ENCODE peak calls at places on chromosomes 1 and 21, in four cellular contexts. P is CD4-positive, CD25-positive, alpha-beta regulatory T cell; Q is cardiac muscle cell; B is colonic mucosa. U is an unnamed sample. For H3K36me3 and H3K4me1, the result is how much of the 10 kb centered on the place peaks cover.

GRCh38 chr1:201883786-201884185 is 4.9 kb upstream of the SHISA4 start:
- DNase-seq in Q (no peak), P (no peak), B (no peak), U (no peak)

GRCh38 chr1:44733365-44733764 is 2.4 kb upstream of the RNU5D-1 start:
- DNase-seq in P (no peak), B (no peak), Q (no peak), U (no peak)

GRCh38 chr1:206834711-206835110 is 30.7 kb upstream of the IL20 start:
- DNase-seq in B (no peak), Q (no peak), P (no peak), U (no peak)

GRCh38 chr1:109687641-109688499 is at the start of gene GSTM1:
- DNase-seq in Q (peak), P (peak), B (no peak), U (no peak)

GRCh38 chr1:32464716-32465540 is at the start of gene ZBTB8B:
- DNase-seq in Q (peak), P (no peak), B (peak), U (peak)

GRCh38 chr1:192609110-192610079 is 26.6 kb upstream of the RGS13 start:
- DNase-seq in P (peak), B (peak), Q (no peak), U (no peak)

GRCh38 chr1:213260322-213261075 is 209.5 kb downstream of the RPS6KC1 start:
- DNase-seq in B (no peak), P (no peak), Q (no peak), U (no peak)

GRCh38 chr1:234533034-234533571 is 54.1 kb upstream of the TARBP1 start:
- DNase-seq in P (no peak), Q (no peak), B (peak), U (no peak)

GRCh38 chr1:48750089-48750488 is 26.6 kb downstream of the BEND5 start:
- DNase-seq in Q (no peak), P (no peak), B (no peak), U (no peak)

GRCh38 chr21:33691945-33692594 is 49.8 kb downstream of the ITSN1 start:
- DNase-seq in P (no peak), B (no peak), Q (no peak), U (no peak)

GRCh38 chr1:10897981-10898728 is 101.7 kb upstream of the CASZ1 start:
- DNase-seq in P (no peak), Q (peak), B (no peak), U (no peak)

GRCh38 chr1:95252422-95252821 is 18.4 kb downstream of the RWDD3 start:
- DNase-seq in B (no peak), Q (no peak), P (no peak), U (no peak)

GRCh38 chr1:21569820-21570527 is 60.8 kb downstream of the ALPL start:
- DNase-seq in P (no peak), B (no peak), Q (no peak), U (no peak)

GRCh38 chr1:21570528-21570875 is 61.3 kb downstream of the ALPL start:
- DNase-seq in B (no peak), P (no peak), Q (no peak), U (no peak)

GRCh38 chr1:21567241-21568005 is 58.2 kb downstream of the ALPL start:
- DNase-seq in P (no peak), B (no peak), Q (no peak), U (no peak)

GRCh38 chr1:21568809-21569385 is 59.7 kb downstream of the ALPL start:
- DNase-seq in Q (no peak), P (no peak), B (no peak), U (no peak)

GRCh38 chr1:21568006-21568746 is 59.0 kb downstream of the ALPL start:
- DNase-seq in B (no peak), Q (no peak), P (no peak), U (no peak)
- H3K4me3 ChIP-seq in B (no peak), Q (no peak), P (no peak), U (no peak)

GRCh38 chr1:155669233-155670162 is 19.1 kb downstream of the YY1AP1 start:
- DNase-seq in P (no peak), Q (no peak), B (no peak), U (no peak)

GRCh38 chr1:155678027-155678426 is 10.5 kb downstream of the YY1AP1 start:
- DNase-seq in P (no peak), B (no peak), Q (no peak), U (no peak)

GRCh38 chr1:155671750-155672149 is 16.8 kb downstream of the YY1AP1 start:
- DNase-seq in P (no peak), Q (no peak), B (no peak), U (no peak)

DNA sequence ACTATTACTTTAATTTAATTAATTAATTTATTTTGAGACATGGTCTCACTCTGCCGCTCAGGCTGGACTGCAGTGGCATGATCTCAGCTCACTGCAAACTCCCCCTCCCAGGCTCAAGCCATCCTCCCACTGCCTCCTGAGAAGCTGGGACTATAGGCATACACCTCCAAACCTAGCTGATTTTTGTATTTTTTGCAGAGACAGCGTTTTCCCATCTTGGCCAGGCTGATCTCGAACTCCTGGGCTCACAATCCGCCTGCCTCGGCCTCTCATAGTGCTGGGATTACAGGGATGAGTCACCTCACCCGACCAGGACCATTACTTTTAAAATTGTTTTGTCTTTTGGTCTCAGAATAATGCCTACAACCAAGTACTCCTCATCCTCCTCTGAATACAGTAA is 15.6 kb downstream of the YY1AP1 start:
- DNase-seq in P (no peak), B (no peak), Q (no peak), U (no peak)
- H3K36me3 ChIP-seq in P (half or more), B (under half), Q (half or more), U (under half)

GRCh38 chr1:243229526-243229925 is 25.6 kb downstream of the CEP170 start:
- DNase-seq in Q (no peak), P (no peak), B (no peak), U (no peak)
- H3K4me1 ChIP-seq in Q (under half), P (under half), B (under half), U (under half)

GRCh38 chr1:169586067-169586394 is 250 bp downstream of the F5 start:
- DNase-seq in Q (no peak), P (no peak), B (no peak), U (no peak)

GRCh38 chr1:169585184-169585583 is 1.1 kb downstream of the F5 start:
- DNase-seq in P (no peak), B (no peak), Q (no peak), U (no peak)

GRCh38 chr1:169584483-169585144 is 1.7 kb downstream of the F5 start:
- DNase-seq in Q (no peak), B (no peak), P (no peak), U (no peak)

GRCh38 chr1:169588112-169588511 is 1.8 kb upstream of the F5 start:
- DNase-seq in P (no peak), B (no peak), Q (no peak), U (no peak)

DNA sequence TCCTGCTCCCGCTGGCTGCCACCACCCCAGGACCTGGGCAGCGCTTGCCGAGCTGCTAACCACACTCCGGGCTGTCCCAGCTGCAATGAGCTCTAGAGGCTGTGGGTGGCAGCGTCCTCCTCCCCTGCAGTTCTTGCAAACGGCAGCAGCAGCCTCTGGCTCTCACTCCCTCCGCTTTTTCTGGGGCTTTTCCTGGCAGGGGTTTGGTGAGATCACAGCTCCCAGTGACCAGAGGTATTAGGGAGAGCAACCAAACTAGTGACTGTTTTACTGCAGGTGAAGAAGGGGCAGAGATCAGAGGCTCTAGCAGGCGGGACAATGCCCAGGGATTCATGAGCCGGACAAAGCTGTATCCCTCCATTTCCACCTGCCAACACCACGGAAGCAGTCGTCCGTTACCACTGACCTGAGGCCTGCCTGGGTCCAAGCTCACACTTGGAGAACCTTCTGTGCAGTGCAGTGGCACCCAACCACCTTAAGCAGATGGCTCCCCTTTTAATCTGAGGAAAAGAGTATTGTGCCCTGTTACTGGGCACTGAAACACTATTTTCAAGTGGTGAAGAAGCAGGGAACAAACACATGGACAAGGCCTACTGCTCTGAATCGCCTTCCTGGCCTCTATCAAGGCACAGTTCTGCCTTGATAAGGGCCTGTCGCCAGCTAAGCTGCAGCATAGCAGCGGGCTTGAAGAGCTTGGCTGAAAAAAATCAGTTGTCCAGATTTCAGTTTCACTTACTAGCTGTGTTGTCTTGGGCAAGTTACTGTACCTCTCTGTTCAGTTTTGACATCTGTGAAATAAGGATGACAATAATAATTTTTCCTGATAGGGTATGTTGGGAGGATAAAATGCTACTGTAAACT is at the start of gene F5:
- DNase-seq in P (peak), Q (peak), B (peak), U (peak)
- H3K4me3 ChIP-seq in P (peak), Q (no peak), B (no peak), U (no peak)

GRCh38 chr1:20640183-20640597 is 6.9 kb downstream of the PINK1 start:
- DNase-seq in P (peak), Q (peak), B (peak), U (no peak)
- H3K36me3 ChIP-seq in P (under half), Q (under half), B (under half), U (under half)

GRCh38 chr1:90922996-90923395 is 98.8 kb downstream of the ZNF644 start:
- DNase-seq in B (no peak), P (no peak), Q (no peak), U (no peak)

GRCh38 chr1:90919900-90920299 is 101.9 kb downstream of the ZNF644 start:
- DNase-seq in P (no peak), Q (no peak), B (no peak), U (no peak)

GRCh38 chr1:90924982-90925381 is 96.9 kb downstream of the ZNF644 start:
- DNase-seq in P (no peak), Q (peak), B (no peak), U (peak)

GRCh38 chr1:90919190-90919719 is 102.6 kb downstream of the ZNF644 start:
- DNase-seq in B (no peak), P (peak), Q (no peak), U (no peak)

GRCh38 chr1:90922202-90922601 is 99.6 kb downstream of the ZNF644 start:
- DNase-seq in B (no peak), P (no peak), Q (no peak), U (no peak)
- H3K4me1 ChIP-seq in B (under half), P (half or more), Q (under half), U (under half)

DNA sequence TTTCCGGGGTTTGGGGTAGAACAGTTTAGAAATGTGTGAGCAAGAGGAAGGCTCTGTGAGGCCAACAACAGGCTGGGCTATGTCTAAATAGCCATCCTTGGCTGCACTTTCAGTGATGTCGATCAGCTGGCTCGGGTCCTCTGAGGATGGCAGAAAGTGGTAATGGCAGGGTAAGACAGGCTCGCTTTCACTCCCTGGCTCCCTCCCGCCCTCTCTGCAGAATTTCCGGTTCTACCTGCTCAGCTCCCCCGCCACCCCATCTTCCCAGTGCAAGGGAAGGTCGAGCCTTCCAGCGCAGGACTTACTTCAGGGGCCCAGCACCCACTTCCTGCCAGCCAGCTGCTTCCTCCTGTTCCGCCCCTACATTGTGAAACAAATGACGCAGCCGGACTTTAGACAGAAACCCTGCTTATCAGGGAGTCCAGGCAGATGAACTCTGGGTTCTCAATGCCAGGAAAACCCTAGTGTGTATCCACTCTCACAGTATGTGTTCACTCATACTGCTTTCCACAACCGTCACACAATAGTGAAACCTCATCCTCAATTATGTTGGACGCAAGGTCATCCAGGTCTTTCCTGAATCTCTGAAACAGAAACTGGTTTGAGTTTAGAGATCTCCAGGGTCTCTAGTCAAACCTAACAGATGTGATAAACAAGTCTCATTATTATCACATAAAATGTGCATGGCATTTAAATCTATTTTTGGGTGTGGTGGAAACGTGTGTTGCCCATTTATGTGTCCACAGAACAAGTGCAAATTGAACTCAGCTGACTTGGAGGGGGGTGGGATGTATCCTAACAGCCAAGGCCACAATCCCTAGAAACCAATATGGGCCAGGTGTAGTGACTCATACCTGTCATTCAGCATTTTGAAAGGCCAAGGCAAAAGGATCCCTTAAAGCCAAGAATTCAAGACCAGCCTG is 7.1 kb downstream of the F11R start:
- DNase-seq in Q (no peak), B (peak), P (peak), U (no peak)
- H3K4me3 ChIP-seq in Q (no peak), B (peak), P (peak), U (no peak)